ENCODE peak calls at places on chromosomes 2 and 18, in ten cellular contexts. Q is GM23248; G is activated CD4-positive, alpha-beta T cell treated with anti-CD3 and anti-CD28 coated beads, Interleukin-2, amount 10 ng/mL, durations not matched to agents 24 days and 14 days; U is AG09309; W is CD8-positive, alpha-beta memory T cell; M is C1 segment of cervical spinal cord; A is activated gamma-delta T cell; N is mesendoderm; F is HS-5; Z is Kasumi-1. R is an unnamed sample.

GRCh38 chr2:145000376-145000775 is 480.5 kb upstream of the ZEB2 start:
- DNase-seq in Q (no peak), G (no peak), U (no peak), W (no peak), M (no peak), A (no peak), N (no peak), F (no peak), Z (no peak), R (no peak)

GRCh38 chr2:192091480-192091879 is 103.3 kb downstream of the TMEFF2 start:
- DNase-seq in Q (peak; percentile 1), G (no peak), U (no peak), W (no peak), M (no peak), A (no peak), N (no peak), F (no peak), Z (no peak), R (no peak)

GRCh38 chr2:8539743-8540551 is 141.9 kb upstream of the ID2 start:
- DNase-seq in Q (no peak), G (no peak), U (no peak), W (peak; percentile 28), M (no peak), A (no peak), N (peak; percentile 80), F (no peak), Z (peak; percentile 73), R (no peak)

GRCh38 chr18:14285053-14285452 is 152.8 kb upstream of the ZNF519 start:
- DNase-seq in Q (no peak), G (no peak), U (no peak), W (no peak), M (no peak), A (no peak), N (no peak), F (no peak), Z (no peak), R (no peak)

GRCh38 chr2:18987592-18988073 is 370.8 kb downstream of the OSR1 start:
- DNase-seq in Q (peak; percentile 95), G (no peak), U (peak; percentile 83), W (no peak), M (peak; percentile 3), A (no peak), N (no peak), F (peak; percentile 87), Z (no peak), R (no peak)

GRCh38 chr18:6776193-6776592 is 46.7 kb downstream of the ARHGAP28 start:
- DNase-seq in Q (peak; percentile 49), G (no peak), U (peak; percentile 59), W (no peak), M (no peak), A (no peak), N (no peak), F (no peak), Z (no peak), R (no peak)

GRCh38 chr18:39198376-39198775 is 1632.8 kb upstream of the CELF4 start:
- DNase-seq in Q (peak; percentile 11), G (no peak), U (no peak), W (no peak), M (no peak), A (no peak), N (no peak), F (no peak), Z (no peak), R (no peak)

GRCh38 chr2:101006065-101006715 is 4.1 kb downstream of the RPL31 start:
- DNase-seq in Q (no peak), G (no peak), U (no peak), W (no peak), M (no peak), A (no peak), N (no peak), F (no peak), Z (no peak), R (no peak)

GRCh38 chr2:173962583-173963110 is 2.5 kb downstream of the SP3 start:
- DNase-seq in Q (no peak), G (no peak), U (no peak), W (no peak), M (no peak), A (no peak), N (no peak), F (no peak), Z (peak; percentile 56), R (no peak)

GRCh38 chr2:26609839-26610277 is 31.3 kb downstream of the CIB4 start:
- DNase-seq in Q (no peak), G (peak; percentile 70), U (no peak), W (no peak), M (no peak), A (no peak), N (no peak), F (no peak), Z (peak; percentile 18), R (peak; percentile 59)

GRCh38 chr2:19205983-19206533 is 152.4 kb downstream of the OSR1 start:
- DNase-seq in Q (peak; percentile 11), G (no peak), U (no peak), W (no peak), M (no peak), A (no peak), N (no peak), F (no peak), Z (no peak), R (no peak)

GRCh38 chr2:220275454-220275853 is 648.0 kb downstream of the SLC4A3 start:
- DNase-seq in Q (peak; percentile 23), G (no peak), U (no peak), W (no peak), M (no peak), A (no peak), N (peak; percentile 14), F (no peak), Z (no peak), R (no peak)

GRCh38 chr2:96514521-96514920 is 9.4 kb upstream of the NEURL3 start:
- DNase-seq in Q (no peak), G (no peak), U (no peak), W (no peak), M (no peak), A (no peak), N (peak; percentile 44), F (no peak), Z (no peak), R (peak; percentile 31)

GRCh38 chr18:55076643-55077218 is 117.5 kb upstream of the CCDC68 start:
- DNase-seq in Q (no peak), G (no peak), U (no peak), W (no peak), M (no peak), A (no peak), N (no peak), F (no peak), Z (no peak), R (no peak)

GRCh38 chr2:112163541-112163981 is 25.4 kb downstream of the FBLN7 start:
- DNase-seq in Q (no peak), G (no peak), U (no peak), W (no peak), M (no peak), A (no peak), N (no peak), F (no peak), Z (no peak), R (no peak)

GRCh38 chr2:186995092-186995491 is 146.1 kb upstream of the ZSWIM2 start:
- DNase-seq in Q (peak; percentile 71), G (no peak), U (no peak), W (no peak), M (no peak), A (no peak), N (no peak), F (peak; percentile 34), Z (no peak), R (no peak)

GRCh38 chr2:126770466-126770865 is 114.5 kb downstream of the GYPC start:
- DNase-seq in Q (no peak), G (no peak), U (no peak), W (no peak), M (no peak), A (no peak), N (no peak), F (no peak), Z (no peak), R (no peak)

GRCh38 chr18:51391731-51392130 is 194.2 kb upstream of the MEX3C start:
- DNase-seq in Q (no peak), G (no peak), U (no peak), W (no peak), M (peak; percentile 46), A (no peak), N (no peak), F (no peak), Z (no peak), R (no peak)

GRCh38 chr18:59993560-59993959 is 93.8 kb downstream of the PMAIP1 start:
- DNase-seq in Q (no peak), G (no peak), U (no peak), W (no peak), M (no peak), A (no peak), N (no peak), F (no peak), Z (no peak), R (no peak)

GRCh38 chr2:11822746-11823411 is 76.4 kb downstream of the LPIN1 start:
- DNase-seq in Q (no peak), G (no peak), U (no peak), W (no peak), M (no peak), A (no peak), N (no peak), F (no peak), Z (no peak), R (no peak)

GRCh38 chr2:65040414-65041261 is 15.6 kb upstream of the CEP68 start:
- DNase-seq in Q (peak; percentile 93), G (peak; percentile 94), U (peak; percentile 61), W (peak; percentile 80), M (peak; percentile 73), A (no peak), N (peak; percentile 77), F (peak; percentile 48), Z (peak; percentile 84), R (peak; percentile 57)

GRCh38 chr2:200455958-200456421 is 53.9 kb downstream of the KCTD18 start:
- DNase-seq in Q (peak; percentile 45), G (no peak), U (no peak), W (no peak), M (peak; percentile 32), A (no peak), N (no peak), F (no peak), Z (no peak), R (no peak)

GRCh38 chr2:15989559-15989958 is 49.2 kb downstream of the MYCN start:
- DNase-seq in Q (no peak), G (no peak), U (no peak), W (no peak), M (no peak), A (no peak), N (no peak), F (no peak), Z (no peak), R (no peak)

GRCh38 chr2:238585836-238586821 is 159.4 kb downstream of the ASB1 start:
- DNase-seq in Q (peak; percentile 16), G (no peak), U (no peak), W (no peak), M (no peak), A (no peak), N (no peak), F (no peak), Z (peak; percentile 39), R (no peak)

GRCh38 chr2:127158614-127159290 is 51.8 kb upstream of the BIN1 start:
- DNase-seq in Q (no peak), G (no peak), U (no peak), W (no peak), M (no peak), A (no peak), N (no peak), F (no peak), Z (peak; percentile 37), R (no peak)

GRCh38 chr2:117603569-117603968 is 210.9 kb upstream of the DDX18 start:
- DNase-seq in Q (no peak), G (no peak), U (no peak), W (no peak), M (no peak), A (no peak), N (no peak), F (no peak), Z (no peak), R (no peak)

GRCh38 chr2:173298536-173299097 is 56.1 kb upstream of the CDCA7 start:
- DNase-seq in Q (no peak), G (no peak), U (no peak), W (no peak), M (no peak), A (no peak), N (peak; percentile 38), F (no peak), Z (no peak), R (no peak)

GRCh38 chr18:62870643-62871042 is 155.3 kb downstream of the PHLPP1 start:
- DNase-seq in Q (no peak), G (no peak), U (no peak), W (no peak), M (no peak), A (no peak), N (no peak), F (no peak), Z (no peak), R (no peak)

R was measured in CD8-positive, alpha-beta T cell.